ENCODE peak calls at places on chromosome 4, in six cellular contexts. K is brain microvascular endothelial cell, L is fibroblast of pulmonary artery, R is AG10803, Q is colonic mucosa, B is LNCaP clone FGC. T is an unnamed sample.

GRCh38 chr4:2570551-2571222 is 34.2 kb downstream of the FAM193A start:
- DNase-seq in Q (no peak), L (no peak), B (no peak), R (no peak), K (no peak), T (no peak)

GRCh38 chr4:48660347-48660746 is 119.7 kb downstream of the FRYL start:
- DNase-seq in Q (no peak), B (no peak), K (no peak), L (no peak), R (no peak), T (no peak)

GRCh38 chr4:54006755-54007154 is 57.6 kb downstream of the CHIC2 start:
- DNase-seq in R (no peak), B (no peak), K (no peak), L (no peak), Q (no peak), T (no peak)

GRCh38 chr4:123452585-123452984 is 56.0 kb downstream of the SPRY1 start:
- DNase-seq in Q (peak), R (peak), B (peak), K (peak), L (peak), T (no peak)

GRCh38 chr4:94564252-94564651 is 112.5 kb downstream of the PDLIM5 start:
- DNase-seq in K (no peak), Q (no peak), B (no peak), R (no peak), L (no peak), T (no peak)

GRCh38 chr4:112552668-112553067 is 36.7 kb upstream of the NEUROG2 start:
- DNase-seq in Q (no peak), B (no peak), L (peak), R (peak), K (peak), T (no peak)

GRCh38 chr4:52051615-52052474 is 741 bp downstream of the SPATA18 start:
- DNase-seq in L (peak), Q (peak), B (peak), K (peak), R (peak), T (peak)

GRCh38 chr4:131638776-131639175 is 1510.3 kb upstream of the PCDH10 start:
- DNase-seq in Q (no peak), B (no peak), R (no peak), K (no peak), L (peak), T (no peak)

GRCh38 chr4:11614426-11614825 is 185.7 kb upstream of the HS3ST1 start:
- DNase-seq in L (no peak), K (no peak), B (peak), Q (no peak), R (no peak), T (no peak)

GRCh38 chr4:47334597-47335185 is 128.8 kb downstream of the COMMD8 start:
- DNase-seq in K (no peak), B (no peak), R (no peak), L (peak), Q (no peak), T (no peak)

GRCh38 chr4:177484613-177485021 is 42.4 kb upstream of the AGA start:
- DNase-seq in Q (no peak), K (peak), R (peak), B (no peak), L (peak), T (no peak)

GRCh38 chr4:105758958-105759357 is 50.4 kb downstream of the GSTCD start:
- DNase-seq in K (no peak), R (no peak), Q (no peak), B (no peak), L (no peak), T (no peak)

DNA sequence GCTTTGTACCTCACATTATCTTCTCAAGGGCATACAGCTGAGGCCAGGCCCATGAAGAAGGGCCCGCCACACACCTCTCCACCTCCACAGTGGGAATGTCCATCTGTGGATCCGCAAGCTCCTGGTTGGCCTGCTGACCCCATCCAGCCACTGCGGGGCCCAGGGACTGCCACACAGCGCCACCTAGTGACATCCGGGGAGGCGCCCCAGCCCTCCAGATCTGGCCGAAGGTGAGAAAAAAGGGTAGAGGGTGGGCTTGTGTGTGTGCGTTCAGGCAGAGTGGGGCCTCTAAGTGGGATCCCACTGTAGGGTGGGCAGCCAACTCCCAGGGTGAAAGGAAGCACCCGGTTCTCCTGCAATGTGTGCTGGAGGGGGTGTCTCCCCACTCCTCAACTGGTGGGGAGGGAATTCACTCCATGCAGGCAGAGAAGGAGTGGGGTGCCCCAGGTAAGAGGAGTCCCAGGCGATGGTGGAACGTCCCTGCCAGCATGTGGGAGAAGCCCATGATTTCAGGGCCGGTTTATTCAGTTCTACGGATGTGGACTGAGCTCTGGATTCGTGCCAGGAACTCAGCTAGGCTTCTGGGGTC is 117.3 kb downstream of the ENPP6 start:
- DNase-seq in R (no peak), B (no peak), K (peak), L (peak), Q (peak), T (no peak)
- TF ChIP-seq CTCF in R (peak), B (peak), K (no peak), L (peak), Q (peak), T (peak)

GRCh38 chr4:119493419-119493818 is 135.2 kb downstream of the PDE5A start:
- DNase-seq in Q (no peak), L (peak), K (no peak), R (peak), B (no peak), T (no peak)

GRCh38 chr4:119489305-119489704 is 139.3 kb downstream of the PDE5A start:
- DNase-seq in K (no peak), Q (no peak), L (no peak), R (no peak), B (no peak), T (no peak)

GRCh38 chr4:119490335-119490734 is 138.3 kb downstream of the PDE5A start:
- DNase-seq in B (no peak), R (peak), K (peak), Q (no peak), L (peak), T (no peak)
- TF ChIP-seq CTCF in B (peak), R (peak), K (peak), Q (no peak), L (peak), T (peak)

DNA sequence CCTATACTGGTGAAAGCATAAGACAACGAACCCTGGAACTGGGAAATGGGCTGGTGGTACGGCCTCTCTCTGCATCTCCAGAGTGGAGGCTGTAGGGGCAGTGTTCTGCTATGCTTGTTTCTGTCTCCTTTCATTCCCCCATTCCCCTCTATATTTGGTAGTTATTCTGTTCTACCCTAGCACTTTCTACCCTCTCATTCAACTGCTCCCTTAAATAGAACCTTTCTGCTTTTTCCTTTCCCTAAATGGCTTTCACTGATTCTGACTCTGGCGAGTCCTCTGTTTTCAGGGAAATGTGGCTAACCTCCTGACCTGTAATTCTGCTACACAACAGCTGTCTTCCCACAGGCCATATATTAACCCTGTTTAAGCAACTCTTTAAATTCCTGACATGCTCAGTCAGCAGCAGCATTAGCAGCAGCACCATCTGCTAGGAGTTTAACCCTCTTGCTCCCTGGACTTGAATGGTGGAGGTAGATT is 94.2 kb downstream of the CXCL13 start:
- DNase-seq in K (peak), B (no peak), L (peak), R (peak), Q (no peak), T (no peak)
- TF ChIP-seq CTCF in K (peak), B (no peak), L (peak), R (peak), Q (no peak), T (peak)

GRCh38 chr4:78517050-78517652 is 34.4 kb upstream of the ANXA3 start:
- DNase-seq in R (peak), L (peak), K (no peak), B (no peak), Q (no peak), T (no peak)
- TF ChIP-seq CTCF in R (peak), L (peak), K (peak), B (peak), Q (peak), T (peak)

GRCh38 chr4:165207431-165208321 is at the start of gene KLHL2:
- DNase-seq in Q (peak), L (peak), B (no peak), K (peak), R (peak), T (no peak)
- TF ChIP-seq CTCF in Q (no peak), L (no peak), B (peak), K (no peak), R (no peak), T (peak)

DNA sequence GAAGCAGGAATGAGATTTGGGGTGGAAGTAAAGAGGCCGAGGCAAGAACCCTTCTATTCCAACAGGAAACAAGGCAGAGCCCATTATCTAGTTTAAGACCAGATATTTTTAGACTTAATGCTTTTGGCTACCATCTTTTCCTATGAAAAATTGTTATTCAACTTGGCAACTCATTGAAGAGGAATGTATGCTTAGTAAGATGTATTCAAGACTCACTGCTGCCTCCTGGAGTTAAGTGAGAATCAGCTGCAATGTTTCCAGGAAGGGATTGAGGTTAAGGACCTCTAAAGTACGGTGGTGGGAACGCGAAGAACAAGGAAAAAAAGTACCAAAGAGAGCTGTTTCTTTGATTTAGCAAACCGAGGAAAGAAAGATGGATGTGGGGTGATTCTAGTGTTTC is 89.1 kb downstream of the RAPGEF2 start:
- DNase-seq in B (no peak), L (peak), K (peak), R (peak), Q (no peak), T (no peak)
- TF ChIP-seq CTCF in B (peak), L (peak), K (peak), R (peak), Q (no peak), T (peak)